ENCODE peak calls at places on chromosomes 1 and 21, in nine cellular contexts. Q is fibroblast of the aortic adventitia, L is ovary, H is tibial nerve, I is choroid plexus epithelial cell, K is brain microvascular endothelial cell, S is HepG2, R is GM12865, U is GM20000. O is an unnamed sample.

GRCh38 chr1:39531526-39531925 is 40.1 kb downstream of the BMP8A start:
- DNase-seq in Q (no peak), L (no peak), H (no peak), I (no peak), K (no peak), S (no peak), R (no peak), U (no peak), O (no peak)

GRCh38 chr1:202656057-202656456 is 54.2 kb downstream of the SYT2 start:
- DNase-seq in Q (no peak), L (no peak), H (no peak), I (peak), K (peak), S (peak), R (peak), U (no peak), O (no peak)

GRCh38 chr1:208654241-208654640 is 410.1 kb upstream of the PLXNA2 start:
- DNase-seq in Q (peak), L (no peak), H (no peak), I (peak), K (peak), S (peak), R (peak), U (no peak), O (peak)

GRCh38 chr1:229440821-229441537 is 7.1 kb upstream of the ACTA1 start:
- DNase-seq in Q (peak), L (no peak), H (no peak), I (peak), K (peak), S (no peak), R (peak), U (peak), O (peak)

GRCh38 chr1:67536957-67537646 is 106.9 kb upstream of the SERBP1 start:
- DNase-seq in Q (no peak), L (no peak), H (no peak), I (no peak), K (no peak), S (no peak), R (no peak), U (no peak), O (no peak)

GRCh38 chr1:241611063-241611462 is 29.1 kb downstream of the CHML start:
- DNase-seq in Q (peak), L (no peak), H (no peak), I (peak), K (peak), S (peak), R (peak), U (peak), O (peak)

GRCh38 chr1:245986404-245987221 is 520.5 kb downstream of the SMYD3 start:
- DNase-seq in Q (peak), L (no peak), H (no peak), I (peak), K (peak), S (no peak), R (no peak), U (no peak), O (no peak)

GRCh38 chr1:66788231-66788939 is 12.7 kb downstream of the INSL5 start:
- DNase-seq in Q (no peak), L (no peak), H (no peak), I (no peak), K (no peak), S (no peak), R (peak), U (peak), O (peak)

GRCh38 chr1:22525646-22526045 is 37.6 kb upstream of the EPHA8 start:
- DNase-seq in Q (no peak), L (no peak), H (no peak), I (no peak), K (no peak), S (no peak), R (no peak), U (no peak), O (no peak)

GRCh38 chr1:62917314-62917713 is 133.4 kb downstream of the ATG4C start:
- DNase-seq in Q (no peak), L (no peak), H (no peak), I (no peak), K (no peak), S (no peak), R (no peak), U (no peak), O (no peak)

GRCh38 chr1:202221911-202222909 is 28.6 kb downstream of the LGR6 start:
- DNase-seq in Q (no peak), L (no peak), H (no peak), I (no peak), K (peak), S (peak), R (no peak), U (no peak), O (no peak)

GRCh38 chr21:21247441-21247840 is 249.2 kb downstream of the NCAM2 start:
- DNase-seq in Q (peak), L (no peak), H (no peak), I (peak), K (no peak), S (no peak), R (no peak), U (no peak), O (no peak)
- TF ChIP-seq CTCF in Q (no peak), L (no peak), H (no peak), I (no peak), K (no peak), S (no peak), R (no peak), U (no peak), O (no peak)

GRCh38 chr1:27108588-27108987 is 46.3 kb downstream of the SLC9A1 start:
- DNase-seq in Q (no peak), L (no peak), H (no peak), I (no peak), K (no peak), S (no peak), R (no peak), U (no peak), O (no peak)

GRCh38 chr1:27106561-27107323 is 48.2 kb downstream of the SLC9A1 start:
- DNase-seq in Q (no peak), L (no peak), H (no peak), I (no peak), K (no peak), S (no peak), R (peak), U (peak), O (peak)

GRCh38 chr1:27105018-27105417 is 49.9 kb downstream of the SLC9A1 start:
- DNase-seq in Q (no peak), L (no peak), H (no peak), I (no peak), K (no peak), S (no peak), R (no peak), U (no peak), O (no peak)

GRCh38 chr1:27111771-27112573 is 43.0 kb downstream of the SLC9A1 start:
- DNase-seq in Q (peak), L (peak), H (peak), I (peak), K (peak), S (peak), R (peak), U (peak), O (peak)

GRCh38 chr1:27109103-27109822 is 45.7 kb downstream of the SLC9A1 start:
- DNase-seq in Q (no peak), L (no peak), H (no peak), I (peak), K (no peak), S (peak), R (peak), U (no peak), O (no peak)
- TF ChIP-seq CTCF in Q (peak), L (no peak), H (no peak), I (peak), K (peak), S (peak), R (peak), U (no peak), O (peak)

DNA sequence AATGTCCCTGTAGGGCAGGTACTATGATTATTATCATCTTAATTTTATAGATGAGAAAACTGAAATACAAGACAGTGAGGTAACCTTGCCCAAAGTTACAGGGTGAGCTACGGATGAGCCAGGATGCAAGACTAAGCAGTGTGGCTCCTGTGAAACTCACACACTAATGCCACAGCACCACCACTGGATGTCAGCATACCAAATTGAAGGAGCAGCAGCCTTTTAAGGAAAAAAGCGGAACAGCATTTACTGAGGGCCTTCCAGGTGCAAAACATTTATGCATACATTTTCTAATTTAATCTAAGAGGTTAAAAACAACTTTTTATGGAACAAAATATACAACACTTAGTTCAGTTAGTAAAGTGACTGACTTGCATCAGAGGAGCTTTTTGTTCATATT is 41.7 kb downstream of the SEC16B start:
- DNase-seq in Q (no peak), L (no peak), H (no peak), I (peak), K (peak), S (no peak), R (no peak), U (no peak), O (no peak)
- TF ChIP-seq CTCF in Q (peak), L (no peak), H (no peak), I (peak), K (peak), S (no peak), R (no peak), U (no peak), O (no peak)

GRCh38 chr21:45739218-45740087 is 95.9 kb downstream of the PCBP3 start:
- DNase-seq in Q (no peak), L (no peak), H (no peak), I (no peak), K (no peak), S (no peak), R (no peak), U (no peak), O (no peak)

GRCh38 chr21:45740088-45740440 is 96.5 kb downstream of the PCBP3 start:
- DNase-seq in Q (no peak), L (no peak), H (no peak), I (no peak), K (no peak), S (no peak), R (no peak), U (no peak), O (no peak)

GRCh38 chr21:45741691-45742090 is 98.2 kb downstream of the PCBP3 start:
- DNase-seq in Q (no peak), L (no peak), H (no peak), I (no peak), K (no peak), S (no peak), R (no peak), U (no peak), O (no peak)

GRCh38 chr21:45737485-45738166 is 94.1 kb downstream of the PCBP3 start:
- DNase-seq in Q (no peak), L (no peak), H (no peak), I (no peak), K (no peak), S (no peak), R (no peak), U (no peak), O (no peak)

DNA sequence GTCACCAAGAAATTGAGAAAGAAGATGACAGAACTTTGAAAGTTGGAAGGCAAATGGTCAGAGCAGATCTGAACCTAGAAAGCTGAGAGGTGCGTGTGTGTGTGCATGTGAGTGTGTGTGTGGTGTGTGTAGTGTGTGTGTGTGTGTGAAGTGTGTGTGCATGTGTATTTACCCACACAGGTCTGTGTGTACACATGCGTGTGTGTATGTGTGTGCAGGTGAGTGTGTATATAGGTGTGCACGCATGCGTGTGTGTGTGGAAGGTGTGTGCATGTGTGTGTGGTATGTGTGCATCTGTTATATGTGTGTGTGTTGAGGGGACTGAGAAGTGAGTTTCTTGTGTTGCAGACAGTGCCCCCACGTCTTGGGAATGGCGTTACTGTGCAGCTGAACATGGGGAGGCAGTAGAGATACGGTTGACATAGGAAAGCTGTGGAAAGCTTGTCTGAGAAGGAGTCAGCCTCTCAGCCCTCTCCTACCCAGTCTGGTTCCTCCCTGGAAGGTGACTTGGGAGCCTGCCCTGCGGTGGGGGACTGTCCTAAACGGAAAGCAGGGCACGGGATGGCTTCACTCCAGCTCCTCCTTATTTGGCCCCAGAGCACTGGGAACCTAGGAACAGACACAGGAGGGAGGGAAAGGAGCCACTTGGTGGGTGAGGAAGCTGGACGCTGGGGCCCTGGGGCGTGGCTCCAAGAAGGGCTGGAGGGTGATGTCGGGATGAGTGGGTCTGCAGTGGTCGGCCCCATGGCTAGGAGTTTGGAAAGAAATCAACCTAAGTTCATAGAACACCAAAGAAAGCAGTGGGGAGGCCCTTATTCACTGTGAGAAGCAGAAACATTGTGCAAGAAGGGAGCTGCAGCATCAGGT is 97.2 kb downstream of the PCBP3 start:
- DNase-seq in Q (no peak), L (no peak), H (no peak), I (no peak), K (no peak), S (no peak), R (no peak), U (no peak), O (no peak)
- TF ChIP-seq CTCF in Q (no peak), L (no peak), H (no peak), I (peak), K (no peak), S (peak), R (no peak), U (no peak), O (no peak)

DNA sequence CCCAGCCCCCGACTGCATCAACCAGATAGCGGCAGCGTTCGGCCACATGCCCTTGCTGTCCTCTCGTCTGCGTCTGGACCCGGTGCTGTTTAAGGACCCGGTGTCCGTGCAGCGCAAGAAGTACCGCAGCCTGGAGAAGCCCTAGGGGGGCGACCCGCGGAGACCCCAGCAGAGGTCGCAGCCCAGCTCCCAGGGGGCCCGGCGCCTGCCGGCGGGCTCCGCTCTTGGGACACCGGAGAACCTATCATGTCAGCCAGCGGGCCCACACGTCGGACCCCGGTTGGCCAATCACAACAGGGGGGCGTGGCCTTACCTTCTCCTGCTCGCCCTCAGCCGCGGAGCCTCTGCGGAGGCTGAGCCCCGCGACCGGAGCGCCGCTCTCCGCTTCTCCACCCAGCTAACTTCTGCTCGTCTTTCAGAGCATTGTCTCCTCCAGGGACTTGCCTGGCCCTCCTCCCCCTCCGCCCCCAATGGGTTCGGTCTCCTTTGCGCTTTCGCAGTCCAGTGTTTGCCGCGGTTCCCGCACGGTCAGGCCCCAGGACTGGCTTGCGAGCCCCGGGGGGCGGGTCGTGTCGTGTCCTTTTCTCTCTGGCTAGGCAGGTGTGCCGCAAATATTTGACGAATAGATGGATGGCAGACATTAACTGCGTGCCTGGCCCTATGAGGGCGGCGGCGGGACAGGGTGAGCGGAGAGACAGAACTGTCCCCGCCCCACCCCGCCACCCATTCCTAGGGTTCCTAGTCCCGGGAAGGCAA is 10.5 kb downstream of the SLC30A2 start:
- DNase-seq in Q (peak), L (peak), H (peak), I (peak), K (peak), S (peak), R (peak), U (peak), O (peak)
- TF ChIP-seq CTCF in Q (no peak), L (no peak), H (no peak), I (no peak), K (no peak), S (peak), R (no peak), U (no peak), O (peak)

GRCh38 chr1:91513160-91513559 is 12.5 kb downstream of the CDC7 start:
- DNase-seq in Q (peak), L (no peak), H (no peak), I (peak), K (no peak), S (no peak), R (no peak), U (no peak), O (no peak)
- TF ChIP-seq CTCF in Q (peak), L (no peak), H (peak), I (peak), K (peak), S (no peak), R (no peak), U (no peak), O (peak)